ENCODE peak calls at places on chromosomes 2 and 18, in five cellular contexts. I is spleen, J is A673, M is astrocyte, K is heart left ventricle. H is an unnamed sample.
A peak's percentile ranks its signal among the peaks of the same experiment; 100 is the strongest.

GRCh38 chr18:1968801-1969498 is 602.4 kb downstream of the METTL4 start:
- DNase-seq in I (no peak), J (no peak), M (no peak), K (no peak), H (no peak)

GRCh38 chr18:9736942-9737813 is 29.1 kb downstream of the RAB31 start:
- DNase-seq in I (no peak), J (no peak), M (peak; percentile 61), K (no peak), H (no peak)

GRCh38 chr2:190996338-190996946 is 17.5 kb downstream of the STAT1 start:
- DNase-seq in I (no peak), J (peak; percentile 67), M (no peak), K (no peak), H (no peak)

GRCh38 chr2:54726431-54726830 is 3.0 kb downstream of the EML6 start:
- DNase-seq in I (no peak), J (no peak), M (no peak), K (no peak), H (no peak)

GRCh38 chr2:188495990-188496431 is 204.3 kb downstream of the GULP1 start:
- DNase-seq in I (no peak), J (peak; percentile 68), M (peak; percentile 67), K (no peak), H (no peak)

GRCh38 chr2:64982311-64982857 is 6.8 kb upstream of the SLC1A4 start:
- DNase-seq in I (no peak), J (no peak), M (no peak), K (no peak), H (no peak)

GRCh38 chr2:17851731-17852585 is 26.5 kb upstream of the KCNS3 start:
- DNase-seq in I (no peak), J (peak; percentile 93), M (peak; percentile 48), K (no peak), H (no peak)

GRCh38 chr2:45173513-45173912 is 164.3 kb upstream of the SIX2 start:
- DNase-seq in I (no peak), J (no peak), M (peak; percentile 92), K (no peak), H (no peak)

GRCh38 chr2:45960057-45960863 is 308.8 kb downstream of the PRKCE start:
- DNase-seq in I (no peak), J (no peak), M (no peak), K (no peak), H (no peak)

GRCh38 chr2:39434233-39434897 is 2.7 kb downstream of the MAP4K3 start:
- DNase-seq in I (no peak), J (no peak), M (no peak), K (no peak), H (no peak)

GRCh38 chr2:239790721-239791120 is 234.4 kb downstream of the NDUFA10 start:
- DNase-seq in I (no peak), J (no peak), M (no peak), K (no peak), H (no peak)

GRCh38 chr2:216829533-216829932 is 30.3 kb downstream of the TNP1 start:
- DNase-seq in I (no peak), J (peak; percentile 17), M (peak; percentile 63), K (peak; percentile 79), H (no peak)

GRCh38 chr2:42905341-42906114 is 113.1 kb upstream of the HAAO start:
- DNase-seq in I (no peak), J (peak; percentile 79), M (no peak), K (no peak), H (no peak)

GRCh38 chr2:26245231-26245732 is 543 bp downstream of the HADHB start:
- DNase-seq in I (peak; percentile 87), J (peak; percentile 39), M (peak; percentile 16), K (no peak), H (peak; percentile 24)

GRCh38 chr18:66587430-66587829 is 16.5 kb downstream of the CDH19 start:
- DNase-seq in I (no peak), J (no peak), M (no peak), K (no peak), H (no peak)

GRCh38 chr2:48548871-48549270 is 18.9 kb downstream of the STON1 start:
- DNase-seq in I (no peak), J (no peak), M (peak; percentile 91), K (no peak), H (no peak)

GRCh38 chr2:138711812-138712211 is 68.4 kb downstream of the NXPH2 start:
- DNase-seq in I (no peak), J (no peak), M (no peak), K (no peak), H (no peak)

GRCh38 chr2:105256431-105257047 is 15.0 kb downstream of the GPR45 start:
- DNase-seq in I (no peak), J (no peak), M (peak; percentile 25), K (no peak), H (no peak)

GRCh38 chr18:58263055-58263732 is 219.2 kb downstream of the NEDD4L start:
- DNase-seq in I (no peak), J (peak; percentile 37), M (peak; percentile 51), K (no peak), H (no peak)

GRCh38 chr18:11322006-11322405 is 172.6 kb upstream of the PIEZO2 start:
- DNase-seq in I (no peak), J (no peak), M (no peak), K (no peak), H (no peak)

GRCh38 chr2:72137498-72138010 is 10.1 kb downstream of the CYP26B1 start:
- DNase-seq in I (peak; percentile 90), J (peak; percentile 70), M (no peak), K (peak; percentile 85), H (peak; percentile 56)

GRCh38 chr2:173884403-173884802 is 80.8 kb downstream of the SP3 start:
- DNase-seq in I (peak; percentile 77), J (peak; percentile 39), M (peak; percentile 12), K (peak; percentile 69), H (no peak)

DNA sequence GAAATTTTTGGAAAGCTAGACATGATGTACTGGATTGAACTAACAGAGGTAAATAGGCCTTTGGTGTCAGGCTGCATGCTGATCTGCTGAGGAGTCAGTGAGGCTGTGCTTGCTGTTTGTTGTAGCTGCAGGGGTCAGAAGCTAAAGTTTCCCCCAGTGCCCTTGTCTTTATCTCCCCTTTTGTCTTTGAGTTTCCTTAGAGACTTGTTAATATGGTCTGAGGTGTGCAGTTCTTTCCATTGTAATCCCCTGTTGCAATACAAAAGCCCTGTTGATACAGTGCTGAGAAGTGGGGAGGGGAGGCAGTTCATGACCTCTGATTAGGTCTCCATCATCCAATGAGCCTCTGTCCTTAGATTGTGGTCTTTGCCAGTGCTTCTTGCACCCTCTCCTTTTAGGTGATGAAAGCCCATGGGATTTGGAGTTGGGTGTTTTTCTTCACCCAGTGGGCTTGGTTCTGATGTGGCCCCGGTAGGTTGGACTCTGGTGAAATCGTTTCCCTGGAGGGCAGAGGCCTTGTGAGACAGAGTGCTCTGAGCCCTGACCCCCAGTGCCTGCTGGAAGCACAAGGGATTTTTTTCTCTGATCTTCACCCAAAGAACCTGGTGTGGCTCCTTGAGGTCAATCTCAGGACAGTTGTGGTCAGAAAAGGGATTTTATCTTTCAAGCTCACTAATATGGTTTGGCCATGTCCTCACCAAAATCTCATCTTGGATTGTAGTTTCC is 163.1 kb downstream of the TMEM18 start:
- DNase-seq in I (no peak), J (no peak), M (no peak), K (no peak), H (no peak)
- H3K9me3 ChIP-seq in I (no peaks in the 10 kb centered on the region), J (no peaks in the 10 kb centered on the region), M (peaks cover 7% of the 10 kb centered on the region), K (no peaks in the 10 kb centered on the region), H (no peaks in the 10 kb centered on the region)

GRCh38 chr2:170716851-170717598 is 1.9 kb downstream of the SP5 start:
- DNase-seq in I (peak; percentile 80), J (peak; percentile 62), M (no peak), K (peak; percentile 69), H (no peak)
- H3K9me3 ChIP-seq in I (no peaks in the 10 kb centered on the region), J (no peaks in the 10 kb centered on the region), M (peaks cover 4% of the 10 kb centered on the region), K (no peaks in the 10 kb centered on the region), H (no peaks in the 10 kb centered on the region)

DNA sequence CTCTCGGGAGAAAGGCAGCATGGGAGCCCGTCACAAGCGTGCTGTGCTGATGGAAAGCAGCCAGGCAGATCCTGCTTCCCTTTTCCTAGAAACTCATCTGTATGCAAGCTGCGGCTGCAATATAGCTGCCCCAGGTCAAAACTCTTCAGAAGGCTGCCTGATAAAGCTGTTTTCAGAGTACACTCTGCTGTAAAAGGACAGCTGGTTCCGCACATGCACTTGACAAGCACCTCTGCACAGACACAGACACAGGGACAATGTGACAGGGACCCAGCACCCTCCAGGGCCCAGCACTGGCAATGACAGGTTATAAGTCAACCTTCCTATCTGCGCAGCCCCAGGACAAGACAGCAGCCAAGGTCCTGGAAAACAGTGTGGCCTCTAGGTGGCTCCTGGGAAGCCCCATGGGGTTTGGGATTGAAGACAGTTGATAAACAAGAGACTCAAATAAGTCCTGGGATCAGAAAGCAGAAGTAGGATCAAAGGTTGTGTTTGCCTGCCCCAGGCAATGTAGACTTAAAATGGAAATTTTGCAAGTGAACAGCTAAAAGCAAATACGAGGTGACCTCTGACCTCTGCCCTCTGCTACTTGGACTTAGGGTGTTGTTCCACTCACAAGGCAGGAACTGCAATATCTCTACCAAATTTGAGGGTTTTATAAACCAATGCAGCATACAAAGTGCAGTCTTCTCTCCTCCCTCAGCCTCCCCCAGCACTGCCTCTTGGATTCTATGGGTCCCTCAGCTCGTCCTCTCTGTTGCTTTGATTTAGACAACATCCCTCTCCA is 16.9 kb downstream of the SLC66A2 start:
- DNase-seq in I (peak; percentile 51), J (no peak), M (no peak), K (peak; percentile 63), H (no peak)
- H3K9me3 ChIP-seq in I (peaks cover 76% of the 10 kb centered on the region), J (peaks cover 33% of the 10 kb centered on the region), M (peaks cover 7% of the 10 kb centered on the region), K (peaks cover 43% of the 10 kb centered on the region), H (peaks cover 20% of the 10 kb centered on the region)

GRCh38 chr2:9857814-9858729 is 14.8 kb downstream of the TAF1B start:
- DNase-seq in I (no peak), J (no peak), M (no peak), K (no peak), H (no peak)
- H3K9me3 ChIP-seq in I (peaks cover 25% of the 10 kb centered on the region), J (peaks cover 39% of the 10 kb centered on the region), M (peaks cover 13% of the 10 kb centered on the region), K (no peaks in the 10 kb centered on the region), H (no peaks in the 10 kb centered on the region)

GRCh38 chr2:131047920-131048560 is 45.2 kb downstream of the FAM168B start:
- DNase-seq in I (no peak), J (no peak), M (no peak), K (no peak), H (no peak)
- H3K9me3 ChIP-seq in I (no peaks in the 10 kb centered on the region), J (no peaks in the 10 kb centered on the region), M (no peaks in the 10 kb centered on the region), K (no peaks in the 10 kb centered on the region), H (no peaks in the 10 kb centered on the region)

GRCh38 chr2:180336550-180336949 is 329.5 kb upstream of the CWC22 start:
- DNase-seq in I (no peak), J (no peak), M (no peak), K (no peak), H (no peak)
- H3K9me3 ChIP-seq in I (peaks cover 71% of the 10 kb centered on the region), J (peaks cover 3% of the 10 kb centered on the region), M (peaks cover 10% of the 10 kb centered on the region), K (peaks cover 32% of the 10 kb centered on the region), H (peaks cover 4% of the 10 kb centered on the region)

GRCh38 chr18:78711316-78711715 is 268.3 kb upstream of the SALL3 start:
- DNase-seq in I (no peak), J (no peak), M (no peak), K (no peak), H (no peak)

GRCh38 chr18:78711971-78712370 is 267.6 kb upstream of the SALL3 start:
- DNase-seq in I (no peak), J (no peak), M (no peak), K (no peak), H (no peak)

GRCh38 chr18:78716022-78716421 is 263.6 kb upstream of the SALL3 start:
- DNase-seq in I (peak; percentile 31), J (no peak), M (no peak), K (no peak), H (no peak)

GRCh38 chr18:78713726-78714125 is 265.9 kb upstream of the SALL3 start:
- DNase-seq in I (peak; percentile 69), J (no peak), M (no peak), K (no peak), H (no peak)

GRCh38 chr18:78713064-78713463 is 266.6 kb upstream of the SALL3 start:
- DNase-seq in I (peak; percentile 23), J (peak; percentile 8), M (no peak), K (no peak), H (no peak)
- H3K9me3 ChIP-seq in I (peaks cover 20% of the 10 kb centered on the region), J (peaks cover 7% of the 10 kb centered on the region), M (peaks cover 14% of the 10 kb centered on the region), K (peaks cover 16% of the 10 kb centered on the region), H (no peaks in the 10 kb centered on the region)

H was measured in T-helper 17 cell.